ENCODE peak calls at places on chromosomes 4 and X, in ten cellular contexts. A is right lobe of liver, S is testis, B is endothelial cell of umbilical vein, K is Peyer's patch, G is uterus, H is suprapubic skin, X is ovary, R is transverse colon, W is stomach. I is an unnamed sample.
A peak's percentile ranks its signal among the peaks of the same experiment; 100 is the strongest.

GRCh38 chr4:121784975-121785374 is 16.1 kb upstream of the EXOSC9 start:
- DNase-seq in W (no peak), S (no peak), A (no peak), H (no peak), X (no peak), R (no peak), G (no peak), B (peak; percentile 59), K (no peak), I (no peak)

GRCh38 chrX:115966920-115967319 is 203.6 kb upstream of the AGTR2 start:
- DNase-seq in G (no peak), W (no peak), R (no peak), K (no peak), B (no peak), H (no peak), X (no peak), S (no peak), A (no peak), I (no peak)

GRCh38 chr4:40564815-40565505 is 64.7 kb downstream of the RBM47 start:
- DNase-seq in A (no peak), B (no peak), X (no peak), S (no peak), H (no peak), K (no peak), R (no peak), G (no peak), W (no peak), I (no peak)

GRCh38 chr4:76388160-76388908 is 32.6 kb downstream of the CCDC158 start:
- DNase-seq in G (no peak), B (no peak), K (no peak), A (peak; percentile 76), S (no peak), X (no peak), H (no peak), W (no peak), R (no peak), I (no peak)

GRCh38 chr4:105966046-105966445 is 70.8 kb downstream of the NPNT start:
- DNase-seq in H (no peak), S (no peak), X (no peak), B (peak; percentile 19), K (no peak), W (no peak), R (no peak), A (no peak), G (no peak), I (no peak)

GRCh38 chr4:149746281-149746680 is 69.4 kb downstream of the IQCM start:
- DNase-seq in H (no peak), K (no peak), X (no peak), W (no peak), R (no peak), S (no peak), B (no peak), G (no peak), A (no peak), I (no peak)

GRCh38 chrX:47012131-47012530 is 66.1 kb upstream of the RGN start:
- DNase-seq in A (no peak), G (no peak), W (no peak), X (no peak), H (no peak), R (no peak), K (no peak), B (no peak), S (no peak), I (no peak)

GRCh38 chr4:925171-925570 is 6.9 kb downstream of the GAK start:
- DNase-seq in B (no peak), A (no peak), R (no peak), W (no peak), H (peak; percentile 54), G (no peak), S (no peak), K (no peak), X (no peak), I (no peak)

DNA sequence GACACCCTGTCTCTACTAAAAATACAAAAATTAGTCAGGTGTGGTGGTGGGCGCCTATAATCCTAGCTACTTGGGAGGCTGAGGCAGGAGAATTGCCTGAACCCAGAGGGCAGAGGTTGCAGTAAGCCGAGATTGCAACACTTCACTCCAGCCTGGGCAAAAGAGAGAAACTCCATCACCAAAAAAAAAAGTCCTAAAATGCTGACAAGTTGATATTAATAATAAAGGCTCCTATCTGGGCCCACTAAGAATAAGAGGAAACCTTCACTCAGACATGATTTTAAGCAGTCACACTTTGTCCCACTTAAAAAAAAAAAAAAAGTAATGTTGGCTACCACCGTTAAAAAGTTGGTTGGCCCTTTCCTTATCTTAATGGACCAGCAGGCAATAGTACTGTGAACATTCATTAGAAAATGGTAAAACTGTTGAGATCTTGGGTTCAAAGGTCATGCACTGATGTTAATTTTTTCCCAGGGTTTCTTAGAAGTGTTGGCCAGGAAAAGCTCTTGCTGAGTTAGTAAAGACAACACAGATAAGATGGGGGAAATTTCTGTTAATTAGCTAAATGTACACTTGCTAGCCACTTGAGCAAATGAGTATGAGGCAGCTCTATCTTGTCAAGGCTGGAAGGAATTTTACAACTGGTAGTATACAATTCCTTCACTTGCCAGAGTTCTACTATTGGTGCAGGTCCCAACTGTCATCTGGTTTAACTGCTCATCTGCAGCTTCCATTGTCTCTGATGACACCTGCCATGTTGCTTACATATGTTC is 43.6 kb upstream of the BMP2K start:
- DNase-seq in A (no peak), W (no peak), X (no peak), G (no peak), K (no peak), H (no peak), S (no peak), R (no peak), B (peak; percentile 28), I (no peak)
- TF ChIP-seq POLR2A in A (no peak), W (no peak), X (no peak), G (no peak), K (no peak), H (no peak), S (no peak), R (no peak), B (no peak), I (no peak)

DNA sequence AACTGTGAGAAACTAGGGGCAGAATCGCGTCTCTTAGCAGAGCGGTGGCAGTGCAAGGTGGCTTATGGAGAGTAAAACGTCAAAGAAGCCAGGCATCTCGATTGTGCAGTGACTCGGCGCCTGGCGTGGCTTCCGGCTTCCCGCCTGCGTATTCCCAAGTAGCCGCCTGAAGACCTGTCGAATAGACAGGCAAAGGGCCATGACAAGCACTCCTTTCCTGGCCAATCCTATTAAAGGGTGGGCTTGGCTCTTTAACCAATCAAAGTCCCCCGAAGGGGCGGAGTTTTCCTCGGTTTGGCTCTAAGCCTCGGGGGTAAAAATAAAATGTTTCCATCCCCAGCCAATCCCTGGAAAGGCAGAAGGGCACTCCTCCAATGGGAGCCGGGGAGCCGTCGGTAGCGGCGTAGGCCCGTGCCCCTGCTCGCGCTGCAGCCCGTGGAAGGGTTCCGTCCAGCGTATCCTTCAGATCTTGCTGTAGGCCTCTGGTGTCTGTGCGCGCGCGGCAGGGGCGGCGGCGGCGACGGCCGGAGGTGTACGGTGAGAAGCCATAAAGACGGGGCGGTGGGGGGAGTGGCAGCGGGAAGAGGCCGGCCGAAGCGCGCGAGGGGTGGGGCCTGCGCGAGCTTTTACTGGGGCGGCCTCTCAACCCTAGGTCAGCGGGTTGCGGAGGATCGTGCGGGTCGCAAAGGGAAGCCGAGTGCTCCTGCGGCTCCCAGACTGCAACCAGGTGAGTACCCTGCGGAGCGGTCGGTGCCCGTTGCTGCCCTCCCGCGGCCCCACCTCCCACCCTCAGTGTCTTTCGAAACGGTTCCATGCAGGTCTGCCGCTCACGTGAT is at the start of gene KANTR:
- DNase-seq in S (peak; percentile 93), A (peak; percentile 87), X (peak; percentile 85), R (peak; percentile 90), B (peak; percentile 95), H (peak; percentile 89), G (peak; percentile 87), W (peak; percentile 84), K (peak; percentile 84), I (peak; percentile 61)
- TF ChIP-seq POLR2A in S (peak; percentile 14), A (peak; percentile 76), X (peak; percentile 63), R (peak; percentile 77), B (peak; percentile 41), H (no peak), G (peak; percentile 58), W (no peak), K (peak; percentile 82), I (no peak)

DNA sequence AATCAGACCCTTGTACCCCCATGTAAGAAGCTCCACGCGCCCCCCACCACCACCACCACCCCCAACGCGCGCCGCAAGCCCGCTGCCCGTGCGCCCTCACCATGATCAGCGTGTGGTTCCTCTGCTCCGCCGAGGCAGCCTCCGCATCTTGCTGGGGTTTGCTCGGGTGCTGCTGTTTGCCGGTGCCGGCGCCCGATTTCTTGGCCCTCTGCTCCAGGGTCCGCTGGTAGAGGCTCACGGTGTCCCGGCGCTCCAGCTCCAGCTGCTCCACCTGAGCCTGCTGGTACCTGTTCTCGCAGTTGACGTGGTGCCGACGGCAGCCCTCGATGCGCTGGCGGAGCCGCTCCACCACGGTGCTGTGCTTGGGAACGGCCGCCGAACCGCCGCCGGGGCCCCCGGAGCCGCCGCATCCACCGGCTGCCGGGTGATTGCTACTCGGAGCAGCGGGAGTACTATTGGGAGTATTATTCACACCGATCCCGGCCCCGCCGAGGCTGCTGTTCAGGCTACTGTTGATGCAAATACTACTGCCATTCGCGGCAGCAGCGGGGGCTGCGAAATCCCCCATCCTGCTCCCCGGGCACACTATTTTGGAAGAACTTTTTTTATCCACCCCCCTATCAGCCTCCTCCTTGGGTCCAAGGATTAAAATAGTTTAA is 1.1 kb downstream of the MAML3 start:
- DNase-seq in X (peak; percentile 75), W (peak; percentile 67), A (peak; percentile 69), G (peak; percentile 66), S (peak; percentile 50), K (peak; percentile 80), B (peak; percentile 57), H (peak; percentile 86), R (peak; percentile 61), I (peak; percentile 19)
- TF ChIP-seq POLR2A in X (no peak), W (no peak), A (no peak), G (peak; percentile 7), S (no peak), K (no peak), B (no peak), H (no peak), R (peak; percentile 45), I (no peak)

GRCh38 chr4:2936773-2937145 is 26.4 kb downstream of the NOP14 start:
- DNase-seq in B (no peak), W (no peak), S (peak; percentile 15), H (peak; percentile 71), K (peak; percentile 48), R (no peak), G (peak; percentile 21), A (peak; percentile 42), X (no peak), I (no peak)

GRCh38 chr4:2937146-2937857 is 25.9 kb downstream of the NOP14 start:
- DNase-seq in W (peak; percentile 67), G (peak; percentile 21), H (peak; percentile 82), B (no peak), A (peak; percentile 51), X (peak; percentile 41), K (peak; percentile 51), R (peak; percentile 4), S (peak; percentile 17), I (no peak)

GRCh38 chr4:2934077-2934812 is 29.0 kb downstream of the NOP14 start:
- DNase-seq in S (peak; percentile 57), W (peak; percentile 57), A (peak; percentile 66), G (peak; percentile 75), K (peak; percentile 77), X (peak; percentile 64), H (peak; percentile 87), B (peak; percentile 20), R (peak; percentile 69), I (no peak)

GRCh38 chr4:2934813-2935761 is 28.1 kb downstream of the NOP14 start:
- DNase-seq in H (peak; percentile 97), B (peak; percentile 86), X (peak; percentile 99), W (peak; percentile 98), G (peak; percentile 96), R (peak; percentile 98), A (peak; percentile 97), K (peak; percentile 99), S (peak; percentile 97), I (peak; percentile 93)

GRCh38 chr4:2935762-2936743 is 27.2 kb downstream of the NOP14 start:
- DNase-seq in B (no peak), H (peak; percentile 78), W (peak; percentile 27), G (peak; percentile 15), S (peak; percentile 11), R (no peak), A (peak; percentile 41), X (no peak), K (peak; percentile 38), I (no peak)
- TF ChIP-seq POLR2A in B (peak; percentile 37), H (no peak), W (no peak), G (no peak), S (no peak), R (no peak), A (no peak), X (no peak), K (no peak), I (peak; percentile 89)